ENCODE peak calls at places on chromosomes 4 and X, in six cellular contexts. One of them, this sample, is unnamed. For H3K4me1, the result is how much of the 10 kb centered on the place peaks cover.

GRCh38 chr4:22348410-22348809 is 167.5 kb downstream of the ADGRA3 start:
- DNase-seq in SK-N-SH: no peak
- DNase-seq in GM23338: no peak
- DNase-seq in suprapubic skin: no peak
- DNase-seq in upper lobe of left lung: no peak
- DNase-seq in K562: no peak
- DNase-seq in this sample: no peak

GRCh38 chrX:57227691-57228090 is 58.8 kb upstream of the FAAH2 start:
- DNase-seq in SK-N-SH: no peak
- DNase-seq in GM23338: peak
- DNase-seq in suprapubic skin: no peak
- DNase-seq in upper lobe of left lung: no peak
- DNase-seq in K562: peak
- DNase-seq in this sample: no peak

GRCh38 chrX:19904778-19905367 is 17.5 kb upstream of the SH3KBP1 start:
- DNase-seq in SK-N-SH: peak
- DNase-seq in GM23338: peak
- DNase-seq in suprapubic skin: no peak
- DNase-seq in upper lobe of left lung: no peak
- DNase-seq in K562: peak
- DNase-seq in this sample: no peak

GRCh38 chr4:142671516-142671915 is 174.6 kb downstream of the INPP4B start:
- DNase-seq in SK-N-SH: no peak
- DNase-seq in GM23338: peak
- DNase-seq in suprapubic skin: no peak
- DNase-seq in upper lobe of left lung: no peak
- DNase-seq in K562: no peak
- DNase-seq in this sample: no peak

GRCh38 chrX:129659137-129659536 is 4.4 kb upstream of the APLN start:
- DNase-seq in SK-N-SH: no peak
- DNase-seq in GM23338: no peak
- DNase-seq in suprapubic skin: no peak
- DNase-seq in upper lobe of left lung: no peak
- DNase-seq in K562: no peak
- DNase-seq in this sample: no peak

GRCh38 chrX:45697591-45697990 is 496.9 kb upstream of the DIPK2B start:
- DNase-seq in SK-N-SH: no peak
- DNase-seq in GM23338: no peak
- DNase-seq in suprapubic skin: no peak
- DNase-seq in upper lobe of left lung: no peak
- DNase-seq in K562: no peak
- DNase-seq in this sample: no peak

GRCh38 chr4:56757821-56758400 is 63.6 kb downstream of the SPINK2 start:
- DNase-seq in SK-N-SH: no peak
- DNase-seq in GM23338: peak
- DNase-seq in suprapubic skin: no peak
- DNase-seq in upper lobe of left lung: no peak
- DNase-seq in K562: peak
- DNase-seq in this sample: peak

GRCh38 chr4:111400736-111401135 is 744.5 kb upstream of the FAM241A start:
- DNase-seq in SK-N-SH: no peak
- DNase-seq in GM23338: no peak
- DNase-seq in suprapubic skin: no peak
- DNase-seq in upper lobe of left lung: no peak
- DNase-seq in K562: no peak
- DNase-seq in this sample: no peak

GRCh38 chrX:12434493-12434892 is 296.2 kb downstream of the FRMPD4 start:
- DNase-seq in SK-N-SH: no peak
- DNase-seq in GM23338: no peak
- DNase-seq in suprapubic skin: no peak
- DNase-seq in upper lobe of left lung: no peak
- DNase-seq in K562: no peak
- DNase-seq in this sample: no peak

GRCh38 chr4:123976285-123976684 is 579.7 kb downstream of the SPRY1 start:
- DNase-seq in SK-N-SH: no peak
- DNase-seq in GM23338: peak
- DNase-seq in suprapubic skin: no peak
- DNase-seq in upper lobe of left lung: no peak
- DNase-seq in K562: no peak
- DNase-seq in this sample: no peak

GRCh38 chr4:174213734-174214101 is 69.7 kb downstream of the FBXO8 start:
- DNase-seq in SK-N-SH: no peak
- DNase-seq in GM23338: peak
- DNase-seq in suprapubic skin: no peak
- DNase-seq in upper lobe of left lung: no peak
- DNase-seq in K562: no peak
- DNase-seq in this sample: no peak

GRCh38 chr4:10856271-10856670 is 171.7 kb upstream of the CLNK start:
- DNase-seq in SK-N-SH: no peak
- DNase-seq in GM23338: no peak
- DNase-seq in suprapubic skin: no peak
- DNase-seq in upper lobe of left lung: no peak
- DNase-seq in K562: no peak
- DNase-seq in this sample: no peak

GRCh38 chr4:24440765-24441164 is 143.6 kb downstream of the DHX15 start:
- DNase-seq in SK-N-SH: no peak
- DNase-seq in GM23338: no peak
- DNase-seq in suprapubic skin: no peak
- DNase-seq in upper lobe of left lung: no peak
- DNase-seq in K562: no peak
- DNase-seq in this sample: no peak

GRCh38 chrX:132092439-132093065 is 35.3 kb downstream of the FRMD7 start:
- DNase-seq in SK-N-SH: peak
- DNase-seq in GM23338: peak
- DNase-seq in suprapubic skin: no peak
- DNase-seq in upper lobe of left lung: no peak
- DNase-seq in K562: peak
- DNase-seq in this sample: no peak

GRCh38 chr4:17059192-17059634 is 160.8 kb upstream of the LDB2 start:
- DNase-seq in SK-N-SH: peak
- DNase-seq in GM23338: no peak
- DNase-seq in suprapubic skin: no peak
- DNase-seq in upper lobe of left lung: no peak
- DNase-seq in K562: no peak
- DNase-seq in this sample: no peak

GRCh38 chrX:118530537-118530936 is 34.9 kb downstream of the DOCK11 start:
- DNase-seq in SK-N-SH: no peak
- DNase-seq in GM23338: no peak
- DNase-seq in suprapubic skin: no peak
- DNase-seq in upper lobe of left lung: no peak
- DNase-seq in K562: no peak
- DNase-seq in this sample: no peak

GRCh38 chr4:55256787-55257186 is 89.3 kb upstream of the SRD5A3 start:
- DNase-seq in SK-N-SH: peak
- DNase-seq in GM23338: no peak
- DNase-seq in suprapubic skin: no peak
- DNase-seq in upper lobe of left lung: no peak
- DNase-seq in K562: no peak
- DNase-seq in this sample: no peak

GRCh38 chrX:147894332-147894870 is 17.3 kb upstream of the FMR1 start:
- DNase-seq in SK-N-SH: no peak
- DNase-seq in GM23338: no peak
- DNase-seq in suprapubic skin: no peak
- DNase-seq in upper lobe of left lung: no peak
- DNase-seq in K562: no peak
- DNase-seq in this sample: no peak

GRCh38 chrX:110042521-110042920 is 39.6 kb downstream of the TMEM164 start:
- DNase-seq in SK-N-SH: no peak
- DNase-seq in GM23338: no peak
- DNase-seq in suprapubic skin: no peak
- DNase-seq in upper lobe of left lung: no peak
- DNase-seq in K562: no peak
- DNase-seq in this sample: no peak

GRCh38 chrX:21715825-21716224 is 42.1 kb downstream of the SMPX start:
- DNase-seq in SK-N-SH: peak
- DNase-seq in GM23338: no peak
- DNase-seq in suprapubic skin: no peak
- DNase-seq in upper lobe of left lung: no peak
- DNase-seq in K562: no peak
- DNase-seq in this sample: no peak

GRCh38 chr4:13920901-13921300 is 293.4 kb upstream of the BOD1L1 start:
- DNase-seq in SK-N-SH: no peak
- DNase-seq in GM23338: peak
- DNase-seq in suprapubic skin: no peak
- DNase-seq in upper lobe of left lung: no peak
- DNase-seq in K562: no peak
- DNase-seq in this sample: no peak

GRCh38 chr4:37872310-37872988 is 18.4 kb upstream of the TBC1D1 start:
- DNase-seq in SK-N-SH: no peak
- DNase-seq in GM23338: no peak
- DNase-seq in suprapubic skin: no peak
- DNase-seq in upper lobe of left lung: no peak
- DNase-seq in K562: no peak
- DNase-seq in this sample: no peak

GRCh38 chr4:37879365-37879764 is 11.5 kb upstream of the TBC1D1 start:
- DNase-seq in SK-N-SH: no peak
- DNase-seq in GM23338: no peak
- DNase-seq in suprapubic skin: no peak
- DNase-seq in upper lobe of left lung: no peak
- DNase-seq in K562: no peak
- DNase-seq in this sample: no peak

GRCh38 chr4:37876156-37876555 is 14.7 kb upstream of the TBC1D1 start:
- DNase-seq in SK-N-SH: no peak
- DNase-seq in GM23338: no peak
- DNase-seq in suprapubic skin: no peak
- DNase-seq in upper lobe of left lung: no peak
- DNase-seq in K562: no peak
- DNase-seq in this sample: no peak

GRCh38 chr4:37873383-37873782 is 17.5 kb upstream of the TBC1D1 start:
- DNase-seq in SK-N-SH: no peak
- DNase-seq in GM23338: no peak
- DNase-seq in suprapubic skin: no peak
- DNase-seq in upper lobe of left lung: no peak
- DNase-seq in K562: no peak
- DNase-seq in this sample: no peak
- TF ChIP-seq POLR2AphosphoS5 in SK-N-SH: no peak
- TF ChIP-seq POLR2AphosphoS5 in GM23338: no peak
- TF ChIP-seq POLR2AphosphoS5 in suprapubic skin: no peak
- TF ChIP-seq POLR2AphosphoS5 in upper lobe of left lung: no peak
- TF ChIP-seq POLR2AphosphoS5 in K562: no peak
- TF ChIP-seq POLR2AphosphoS5 in this sample: no peak

DNA sequence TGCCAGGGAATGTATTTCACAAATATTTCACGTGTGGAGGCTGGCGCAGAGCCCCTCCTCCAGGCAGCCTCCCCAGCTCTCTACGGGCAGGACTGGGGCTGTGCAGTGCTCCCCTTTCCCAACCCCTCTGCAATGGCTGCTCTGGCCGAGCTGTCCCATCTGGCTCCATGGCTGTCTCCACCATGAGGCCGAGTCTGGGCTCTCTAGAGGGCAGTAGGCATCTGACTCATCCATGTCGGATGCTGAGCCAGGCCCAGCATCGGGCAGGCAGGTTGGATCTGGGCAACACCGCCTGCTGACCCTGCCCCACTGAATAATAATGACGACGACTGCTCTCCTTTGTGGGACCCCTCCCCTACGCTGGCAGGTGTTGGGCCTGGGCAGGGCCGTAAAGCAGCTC is 11.0 kb upstream of the SH3TC1 start:
- DNase-seq in SK-N-SH: peak
- DNase-seq in GM23338: no peak
- DNase-seq in suprapubic skin: no peak
- DNase-seq in upper lobe of left lung: peak
- DNase-seq in K562: no peak
- DNase-seq in this sample: no peak
- H3K4me1 ChIP-seq in SK-N-SH: under half
- H3K4me1 ChIP-seq in GM23338: under half
- H3K4me1 ChIP-seq in suprapubic skin: half or more
- H3K4me1 ChIP-seq in upper lobe of left lung: half or more
- H3K4me1 ChIP-seq in K562: under half
- H3K4me1 ChIP-seq in this sample: under half

GRCh38 chr4:100588076-100588475 is 70.3 kb upstream of the EMCN start:
- DNase-seq in SK-N-SH: no peak
- DNase-seq in GM23338: no peak
- DNase-seq in suprapubic skin: no peak
- DNase-seq in upper lobe of left lung: no peak
- DNase-seq in K562: no peak
- DNase-seq in this sample: no peak
- TF ChIP-seq POLR2AphosphoS5 in SK-N-SH: no peak
- TF ChIP-seq POLR2AphosphoS5 in GM23338: no peak
- TF ChIP-seq POLR2AphosphoS5 in suprapubic skin: no peak
- TF ChIP-seq POLR2AphosphoS5 in upper lobe of left lung: no peak
- TF ChIP-seq POLR2AphosphoS5 in K562: no peak
- TF ChIP-seq POLR2AphosphoS5 in this sample: no peak

DNA sequence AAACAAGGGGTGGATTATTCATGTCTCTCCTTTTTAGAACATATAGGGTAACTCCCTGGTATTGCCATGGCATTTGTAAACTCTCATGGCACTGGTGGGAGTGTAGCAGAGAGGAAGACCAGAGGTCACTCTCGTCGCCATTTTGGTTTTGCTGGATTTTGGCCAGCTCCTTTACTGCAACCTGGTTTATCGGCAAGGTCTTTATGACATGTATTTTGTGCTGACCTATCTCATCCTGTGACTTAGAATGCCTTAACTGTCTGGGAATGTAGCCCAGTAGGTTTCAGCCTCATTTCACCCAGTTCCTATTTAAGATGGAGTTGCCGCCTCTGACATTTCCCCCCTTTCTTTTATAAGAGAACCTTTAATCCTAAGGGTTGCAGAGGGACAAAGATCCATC is 45.8 kb downstream of the MGST2 start:
- DNase-seq in SK-N-SH: no peak
- DNase-seq in GM23338: no peak
- DNase-seq in suprapubic skin: no peak
- DNase-seq in upper lobe of left lung: no peak
- DNase-seq in K562: no peak
- DNase-seq in this sample: no peak
- H3K4me1 ChIP-seq in SK-N-SH: under half
- H3K4me1 ChIP-seq in GM23338: under half
- H3K4me1 ChIP-seq in suprapubic skin: under half
- H3K4me1 ChIP-seq in upper lobe of left lung: under half
- H3K4me1 ChIP-seq in K562: under half
- H3K4me1 ChIP-seq in this sample: under half

GRCh38 chr4:68216501-68216900 is 29.0 kb downstream of the TMPRSS11B start:
- DNase-seq in SK-N-SH: no peak
- DNase-seq in GM23338: no peak
- DNase-seq in suprapubic skin: no peak
- DNase-seq in upper lobe of left lung: no peak
- DNase-seq in K562: no peak
- DNase-seq in this sample: no peak

GRCh38 chr4:68218044-68218443 is 27.4 kb downstream of the TMPRSS11B start:
- DNase-seq in SK-N-SH: no peak
- DNase-seq in GM23338: no peak
- DNase-seq in suprapubic skin: no peak
- DNase-seq in upper lobe of left lung: no peak
- DNase-seq in K562: no peak
- DNase-seq in this sample: no peak
- TF ChIP-seq POLR2AphosphoS5 in SK-N-SH: no peak
- TF ChIP-seq POLR2AphosphoS5 in GM23338: no peak
- TF ChIP-seq POLR2AphosphoS5 in suprapubic skin: no peak
- TF ChIP-seq POLR2AphosphoS5 in upper lobe of left lung: no peak
- TF ChIP-seq POLR2AphosphoS5 in K562: no peak
- TF ChIP-seq POLR2AphosphoS5 in this sample: no peak

This sample was measured in spleen.